ENCODE peak calls at places on chromosomes 7 and 10, in six cellular contexts. Y is activated T-cell treated with anti-CD3 and anti-CD28 coated beads for 24 hours, Z is brain microvascular endothelial cell, S is endothelial cell, N is GM23248, K is epithelial cell of prostate. D is an unnamed sample.
A peak's percentile ranks its signal among the peaks of the same experiment; 100 is the strongest.

GRCh38 chr7:42858570-42858969 is 53.3 kb downstream of the C7orf25 start:
- DNase-seq in K (no peak), Y (no peak), S (no peak), N (peak; percentile 63), Z (peak; percentile 20), D (no peak)

GRCh38 chr7:114789942-114790341 is 132.0 kb upstream of the MDFIC start:
- DNase-seq in Z (peak; percentile 89), K (peak; percentile 40), S (no peak), N (peak; percentile 93), Y (no peak), D (no peak)

GRCh38 chr7:134462337-134462925 is 3.5 kb upstream of the AKR1B1 start:
- DNase-seq in Y (no peak), S (no peak), N (peak; percentile 84), K (no peak), Z (peak; percentile 62), D (no peak)

GRCh38 chr7:132783824-132784223 is 207.6 kb upstream of the PLXNA4 start:
- DNase-seq in Y (no peak), K (peak; percentile 31), S (no peak), N (peak; percentile 80), Z (peak; percentile 89), D (no peak)

GRCh38 chr7:27917119-27917518 is 177.2 kb downstream of the TAX1BP1 start:
- DNase-seq in N (no peak), K (peak; percentile 91), Z (no peak), Y (no peak), S (no peak), D (no peak)

GRCh38 chr7:44378744-44379143 is 53.4 kb upstream of the CAMK2B start:
- DNase-seq in K (peak; percentile 44), Z (peak; percentile 87), S (no peak), Y (no peak), N (peak; percentile 95), D (no peak)

GRCh38 chr10:96365571-96365970 is 6.8 kb upstream of the OPALIN start:
- DNase-seq in N (no peak), S (no peak), K (no peak), Z (no peak), Y (no peak), D (no peak)

GRCh38 chr10:133080683-133081040 is 7.1 kb upstream of the ADGRA1 start:
- DNase-seq in Y (no peak), K (no peak), Z (no peak), N (no peak), S (no peak), D (no peak)

GRCh38 chr7:80218723-80219122 is 84.1 kb downstream of the GNAI1 start:
- DNase-seq in N (peak; percentile 91), Z (peak; percentile 78), Y (no peak), K (peak; percentile 92), S (no peak), D (no peak)

GRCh38 chr10:6171891-6172354 is 30.8 kb upstream of the PFKFB3 start:
- DNase-seq in Z (peak; percentile 95), S (no peak), Y (no peak), N (peak; percentile 98), K (no peak), D (peak; percentile 32)

GRCh38 chr7:113764401-113765035 is 154.3 kb downstream of the PPP1R3A start:
- DNase-seq in Y (no peak), K (peak; percentile 6), Z (no peak), S (no peak), N (no peak), D (no peak)

GRCh38 chr7:122626785-122627184 is 72.1 kb downstream of the RNF133 start:
- DNase-seq in Y (no peak), N (no peak), S (no peak), K (no peak), Z (no peak), D (no peak)

GRCh38 chr10:109633846-109634245 is 289.5 kb downstream of the XPNPEP1 start:
- DNase-seq in K (no peak), S (no peak), N (no peak), Z (no peak), Y (no peak), D (no peak)

GRCh38 chr7:5780801-5781496 is 514 bp downstream of the RNF216 start:
- DNase-seq in K (no peak), Z (peak; percentile 8), S (peak; percentile 35), N (peak; percentile 65), Y (no peak), D (peak; percentile 36)

GRCh38 chr7:123846217-123846891 is 1.4 kb downstream of the HYAL4 start:
- DNase-seq in K (no peak), S (peak; percentile 26), N (no peak), Z (peak; percentile 45), Y (no peak), D (no peak)

GRCh38 chr7:20249924-20250323 is 32.7 kb upstream of the MACC1 start:
- DNase-seq in N (no peak), S (no peak), Z (no peak), Y (no peak), K (no peak), D (no peak)

D was measured in left colon.